ENCODE peak calls at places on chromosomes 7 and 10, in eight cellular contexts. One of them, this sample, is unnamed.

GRCh38 chr7:143238289-143238995 is 16.6 kb downstream of the TAS2R40 start:
- DNase-seq in endothelial cell: no peak
- DNase-seq in glutamatergic neuron: no peak
- DNase-seq in T-helper 2 cell treated with Interferon-gamma antibody and Interleukin-4, amounts not matched to agents 5 μg/mL and 100 μg/mL, for 36 hours: no peak
- DNase-seq in AML-193: no peak
- DNase-seq in caudate nucleus: no peak
- DNase-seq in iPS-NIHi11: no peak
- DNase-seq in activated B cell treated with CpG ODN at 0.5 μM for 24 hours: no peak
- DNase-seq in this sample: no peak

GRCh38 chr7:107972075-107972482 is 30.9 kb downstream of the LAMB1 start:
- DNase-seq in caudate nucleus: no peak
- DNase-seq in glutamatergic neuron: no peak
- DNase-seq in iPS-NIHi11: no peak
- DNase-seq in T-helper 2 cell treated with Interferon-gamma antibody and Interleukin-4, amounts not matched to agents 5 μg/mL and 100 μg/mL, for 36 hours: no peak
- DNase-seq in AML-193: no peak
- DNase-seq in endothelial cell: no peak
- DNase-seq in activated B cell treated with CpG ODN at 0.5 μM for 24 hours: no peak
- DNase-seq in this sample: peak; percentile 70

GRCh38 chr7:19674266-19674960 is 34.4 kb downstream of the POLR1F start:
- DNase-seq in glutamatergic neuron: no peak
- DNase-seq in activated B cell treated with CpG ODN at 0.5 μM for 24 hours: no peak
- DNase-seq in T-helper 2 cell treated with Interferon-gamma antibody and Interleukin-4, amounts not matched to agents 5 μg/mL and 100 μg/mL, for 36 hours: no peak
- DNase-seq in endothelial cell: no peak
- DNase-seq in caudate nucleus: no peak
- DNase-seq in AML-193: no peak
- DNase-seq in iPS-NIHi11: no peak
- DNase-seq in this sample: no peak

GRCh38 chr7:2355079-2356008 is 717 bp downstream of the EIF3B start:
- DNase-seq in T-helper 2 cell treated with Interferon-gamma antibody and Interleukin-4, amounts not matched to agents 5 μg/mL and 100 μg/mL, for 36 hours: peak; percentile 11
- DNase-seq in endothelial cell: peak; percentile 30
- DNase-seq in AML-193: no peak
- DNase-seq in glutamatergic neuron: peak; percentile 38
- DNase-seq in iPS-NIHi11: peak; percentile 54
- DNase-seq in caudate nucleus: no peak
- DNase-seq in activated B cell treated with CpG ODN at 0.5 μM for 24 hours: peak; percentile 42
- DNase-seq in this sample: no peak

GRCh38 chr7:98216941-98217622 is 5.8 kb downstream of the BHLHA15 start:
- DNase-seq in AML-193: no peak
- DNase-seq in glutamatergic neuron: no peak
- DNase-seq in caudate nucleus: no peak
- DNase-seq in endothelial cell: no peak
- DNase-seq in iPS-NIHi11: no peak
- DNase-seq in activated B cell treated with CpG ODN at 0.5 μM for 24 hours: no peak
- DNase-seq in T-helper 2 cell treated with Interferon-gamma antibody and Interleukin-4, amounts not matched to agents 5 μg/mL and 100 μg/mL, for 36 hours: no peak
- DNase-seq in this sample: no peak

GRCh38 chr10:29734980-29735627 is 100.3 kb upstream of the SVIL start:
- DNase-seq in caudate nucleus: no peak
- DNase-seq in AML-193: peak; percentile 56
- DNase-seq in endothelial cell: peak; percentile 49
- DNase-seq in activated B cell treated with CpG ODN at 0.5 μM for 24 hours: peak; percentile 17
- DNase-seq in T-helper 2 cell treated with Interferon-gamma antibody and Interleukin-4, amounts not matched to agents 5 μg/mL and 100 μg/mL, for 36 hours: peak; percentile 61
- DNase-seq in iPS-NIHi11: peak; percentile 66
- DNase-seq in glutamatergic neuron: peak; percentile 55
- DNase-seq in this sample: no peak

GRCh38 chr7:55078465-55079372 is 59.9 kb downstream of the EGFR start:
- DNase-seq in AML-193: no peak
- DNase-seq in T-helper 2 cell treated with Interferon-gamma antibody and Interleukin-4, amounts not matched to agents 5 μg/mL and 100 μg/mL, for 36 hours: no peak
- DNase-seq in glutamatergic neuron: no peak
- DNase-seq in activated B cell treated with CpG ODN at 0.5 μM for 24 hours: no peak
- DNase-seq in endothelial cell: no peak
- DNase-seq in iPS-NIHi11: peak; percentile 64
- DNase-seq in caudate nucleus: peak; percentile 47
- DNase-seq in this sample: no peak

GRCh38 chr7:79452032-79452494 is 1.4 kb downstream of the MAGI2 start:
- DNase-seq in AML-193: no peak
- DNase-seq in T-helper 2 cell treated with Interferon-gamma antibody and Interleukin-4, amounts not matched to agents 5 μg/mL and 100 μg/mL, for 36 hours: no peak
- DNase-seq in caudate nucleus: peak; percentile 84
- DNase-seq in activated B cell treated with CpG ODN at 0.5 μM for 24 hours: no peak
- DNase-seq in iPS-NIHi11: peak; percentile 70
- DNase-seq in endothelial cell: peak; percentile 65
- DNase-seq in glutamatergic neuron: peak; percentile 57
- DNase-seq in this sample: peak; percentile 53

GRCh38 chr7:101733713-101734475 is 83.5 kb upstream of the CUX1 start:
- DNase-seq in activated B cell treated with CpG ODN at 0.5 μM for 24 hours: no peak
- DNase-seq in caudate nucleus: no peak
- DNase-seq in glutamatergic neuron: peak; percentile 58
- DNase-seq in iPS-NIHi11: peak; percentile 88
- DNase-seq in T-helper 2 cell treated with Interferon-gamma antibody and Interleukin-4, amounts not matched to agents 5 μg/mL and 100 μg/mL, for 36 hours: no peak
- DNase-seq in AML-193: no peak
- DNase-seq in endothelial cell: no peak
- DNase-seq in this sample: no peak

GRCh38 chr10:103736763-103737162 is 118.6 kb downstream of the SH3PXD2A start:
- DNase-seq in activated B cell treated with CpG ODN at 0.5 μM for 24 hours: no peak
- DNase-seq in caudate nucleus: no peak
- DNase-seq in T-helper 2 cell treated with Interferon-gamma antibody and Interleukin-4, amounts not matched to agents 5 μg/mL and 100 μg/mL, for 36 hours: no peak
- DNase-seq in AML-193: no peak
- DNase-seq in glutamatergic neuron: no peak
- DNase-seq in iPS-NIHi11: peak; percentile 92
- DNase-seq in endothelial cell: no peak
- DNase-seq in this sample: no peak

This sample was measured in AG04450.